ENCODE peak calls at places on chromosomes 3 and 15, in five cellular contexts. One of them, this sample, is unnamed.

GRCh38 chr3:172939651-172940293 is 189.2 kb downstream of the ECT2 start:
- DNase-seq in endothelial cell of umbilical vein: peak; percentile 77
- DNase-seq in RWPE2: no peak
- DNase-seq in fibroblast of mammary gland: no peak
- DNase-seq in cardiac muscle cell: peak; percentile 52
- DNase-seq in this sample: peak; percentile 35

GRCh38 chr3:144055604-144056003 is 84.0 kb downstream of the DIPK2A start:
- DNase-seq in endothelial cell of umbilical vein: no peak
- DNase-seq in RWPE2: no peak
- DNase-seq in fibroblast of mammary gland: no peak
- DNase-seq in cardiac muscle cell: peak; percentile 24
- DNase-seq in this sample: peak; percentile 52

GRCh38 chr15:83287541-83288027 is 3.1 kb upstream of the BNC1 start:
- DNase-seq in endothelial cell of umbilical vein: peak; percentile 81
- DNase-seq in RWPE2: peak; percentile 97
- DNase-seq in fibroblast of mammary gland: peak; percentile 99
- DNase-seq in cardiac muscle cell: peak; percentile 93
- DNase-seq in this sample: peak; percentile 95

GRCh38 chr3:174097686-174098085 is 700.1 kb downstream of the NLGN1 start:
- DNase-seq in endothelial cell of umbilical vein: no peak
- DNase-seq in RWPE2: no peak
- DNase-seq in fibroblast of mammary gland: no peak
- DNase-seq in cardiac muscle cell: no peak
- DNase-seq in this sample: no peak

GRCh38 chr3:11696054-11696453 is 52.3 kb upstream of the VGLL4 start:
- DNase-seq in endothelial cell of umbilical vein: no peak
- DNase-seq in RWPE2: no peak
- DNase-seq in fibroblast of mammary gland: no peak
- DNase-seq in cardiac muscle cell: no peak
- DNase-seq in this sample: no peak

GRCh38 chr3:96416549-96417255 is 397.7 kb upstream of the EPHA6 start:
- DNase-seq in endothelial cell of umbilical vein: no peak
- DNase-seq in RWPE2: no peak
- DNase-seq in fibroblast of mammary gland: no peak
- DNase-seq in cardiac muscle cell: no peak
- DNase-seq in this sample: no peak

GRCh38 chr3:50246517-50246954 is 10.5 kb downstream of the GNAI2 start:
- DNase-seq in endothelial cell of umbilical vein: peak; percentile 78
- DNase-seq in RWPE2: peak; percentile 97
- DNase-seq in fibroblast of mammary gland: peak; percentile 96
- DNase-seq in cardiac muscle cell: peak; percentile 92
- DNase-seq in this sample: peak; percentile 93

GRCh38 chr3:45437388-45437787 is 49.0 kb downstream of the LARS2 start:
- DNase-seq in endothelial cell of umbilical vein: peak; percentile 32
- DNase-seq in RWPE2: no peak
- DNase-seq in fibroblast of mammary gland: peak; percentile 16
- DNase-seq in cardiac muscle cell: no peak
- DNase-seq in this sample: peak; percentile 6

GRCh38 chr15:39783244-39783820 is 691 bp upstream of the FSIP1 start:
- DNase-seq in endothelial cell of umbilical vein: peak; percentile 51
- DNase-seq in RWPE2: no peak
- DNase-seq in fibroblast of mammary gland: no peak
- DNase-seq in cardiac muscle cell: peak; percentile 17
- DNase-seq in this sample: no peak

GRCh38 chr15:50358805-50359204 is 3.8 kb upstream of the GABPB1 start:
- DNase-seq in endothelial cell of umbilical vein: peak; percentile 41
- DNase-seq in RWPE2: no peak
- DNase-seq in fibroblast of mammary gland: peak; percentile 75
- DNase-seq in cardiac muscle cell: peak; percentile 51
- DNase-seq in this sample: peak; percentile 59
- TF ChIP-seq CTCF in endothelial cell of umbilical vein: peak; percentile 55
- TF ChIP-seq CTCF in RWPE2: peak; percentile 52
- TF ChIP-seq CTCF in fibroblast of mammary gland: peak; percentile 55
- TF ChIP-seq CTCF in cardiac muscle cell: peak; percentile 41
- TF ChIP-seq CTCF in this sample: peak; percentile 55

GRCh38 chr15:91924842-91925495 is 71.5 kb downstream of the SLCO3A1 start:
- DNase-seq in endothelial cell of umbilical vein: no peak
- DNase-seq in RWPE2: no peak
- DNase-seq in fibroblast of mammary gland: no peak
- DNase-seq in cardiac muscle cell: no peak
- DNase-seq in this sample: no peak

GRCh38 chr15:91928676-91929075 is 75.2 kb downstream of the SLCO3A1 start:
- DNase-seq in endothelial cell of umbilical vein: no peak
- DNase-seq in RWPE2: no peak
- DNase-seq in fibroblast of mammary gland: no peak
- DNase-seq in cardiac muscle cell: no peak
- DNase-seq in this sample: no peak

GRCh38 chr15:91929509-91929908 is 76.0 kb downstream of the SLCO3A1 start:
- DNase-seq in endothelial cell of umbilical vein: no peak
- DNase-seq in RWPE2: no peak
- DNase-seq in fibroblast of mammary gland: peak; percentile 60
- DNase-seq in cardiac muscle cell: peak; percentile 66
- DNase-seq in this sample: peak; percentile 40

GRCh38 chr15:91930092-91930491 is 76.6 kb downstream of the SLCO3A1 start:
- DNase-seq in endothelial cell of umbilical vein: no peak
- DNase-seq in RWPE2: no peak
- DNase-seq in fibroblast of mammary gland: no peak
- DNase-seq in cardiac muscle cell: no peak
- DNase-seq in this sample: no peak

DNA sequence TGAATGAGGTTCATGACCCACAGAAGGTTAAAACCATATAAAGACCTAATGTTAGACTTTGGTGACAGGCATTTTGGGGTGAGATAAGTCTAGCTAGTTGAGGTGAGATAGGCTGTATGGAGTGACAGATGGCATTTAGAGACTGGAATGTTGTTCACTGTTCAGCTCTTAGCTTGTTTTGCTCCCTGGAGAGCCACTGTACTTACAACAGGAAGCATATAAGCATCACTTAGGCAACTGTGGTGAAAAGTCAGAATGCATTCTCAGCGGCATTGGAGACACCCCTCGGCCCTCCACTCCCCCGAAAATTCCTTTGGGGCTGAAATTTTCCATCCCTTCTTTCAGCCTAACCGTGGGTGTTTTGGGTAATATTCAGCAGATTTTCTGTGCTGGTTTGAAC is 73.4 kb downstream of the SLCO3A1 start:
- DNase-seq in endothelial cell of umbilical vein: no peak
- DNase-seq in RWPE2: no peak
- DNase-seq in fibroblast of mammary gland: peak; percentile 71
- DNase-seq in cardiac muscle cell: peak; percentile 85
- DNase-seq in this sample: peak; percentile 70
- H3K4me3 ChIP-seq in endothelial cell of umbilical vein: no peak overlapping the region
- H3K4me3 ChIP-seq in RWPE2: no peak overlapping the region
- H3K4me3 ChIP-seq in fibroblast of mammary gland: no peak overlapping the region
- H3K4me3 ChIP-seq in cardiac muscle cell: no peak overlapping the region
- H3K4me3 ChIP-seq in this sample: no peak overlapping the region

DNA sequence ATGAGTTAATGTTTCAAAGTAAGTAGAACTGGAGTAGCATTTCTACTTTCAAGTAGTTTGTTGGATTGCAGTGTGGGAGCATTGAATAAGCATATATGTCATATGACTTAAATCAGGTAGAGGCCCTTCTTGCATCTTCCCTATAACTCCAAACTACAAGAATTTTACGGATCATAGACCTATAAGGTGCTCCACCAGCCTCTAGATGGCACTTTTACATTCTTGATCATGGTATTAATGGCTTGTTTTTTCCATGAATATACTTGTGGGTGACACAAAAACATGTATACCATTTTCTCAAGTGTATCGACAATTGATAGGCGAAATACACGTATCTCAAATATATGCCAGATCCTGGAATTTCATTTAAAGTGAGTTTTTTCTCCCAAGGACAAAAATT is 311.1 kb downstream of the ZPLD1 start:
- DNase-seq in endothelial cell of umbilical vein: no peak
- DNase-seq in RWPE2: no peak
- DNase-seq in fibroblast of mammary gland: no peak
- DNase-seq in cardiac muscle cell: no peak
- DNase-seq in this sample: peak; percentile 5
- TF ChIP-seq CTCF in endothelial cell of umbilical vein: no peak
- TF ChIP-seq CTCF in RWPE2: peak; percentile 44
- TF ChIP-seq CTCF in fibroblast of mammary gland: peak; percentile 7
- TF ChIP-seq CTCF in cardiac muscle cell: no peak
- TF ChIP-seq CTCF in this sample: no peak

GRCh38 chr3:58535531-58536500 is 1.2 kb downstream of the ACOX2 start:
- DNase-seq in endothelial cell of umbilical vein: peak; percentile 51
- DNase-seq in RWPE2: no peak
- DNase-seq in fibroblast of mammary gland: peak; percentile 37
- DNase-seq in cardiac muscle cell: peak; percentile 42
- DNase-seq in this sample: peak; percentile 31
- H3K4me3 ChIP-seq in endothelial cell of umbilical vein: no peak overlapping the region
- H3K4me3 ChIP-seq in RWPE2: no peak overlapping the region
- H3K4me3 ChIP-seq in fibroblast of mammary gland: no peak overlapping the region
- H3K4me3 ChIP-seq in cardiac muscle cell: no peak overlapping the region
- H3K4me3 ChIP-seq in this sample: no peak overlapping the region

This sample was measured in fibroblast of pulmonary artery.